ENCODE peak calls at places on chromosomes 16 and 17, in seven cellular contexts. H is stomach, U is body of pancreas, T is tibial nerve, N is ovary, L is esophagus squamous epithelium, A is prostate gland. J is an unnamed sample.

GRCh38 chr17:11538366-11538765 is 59.9 kb upstream of the DNAH9 start:
- DNase-seq in A (no peak), H (no peak), N (no peak), T (no peak), U (peak), L (no peak), J (no peak)

GRCh38 chr16:20203277-20203676 is 124.0 kb downstream of the GP2 start:
- DNase-seq in A (no peak), L (no peak), U (no peak), H (no peak), N (no peak), T (no peak), J (no peak)

GRCh38 chr16:2857451-2858244 is at the start of gene PRSS22:
- DNase-seq in A (peak), L (no peak), N (no peak), H (peak), U (peak), T (no peak), J (no peak)

GRCh38 chr17:16419929-16420271 is 4.5 kb downstream of the TRPV2 start:
- DNase-seq in H (no peak), N (no peak), U (no peak), L (no peak), A (no peak), T (no peak), J (peak)

GRCh38 chr16:12548270-12548983 is 255.3 kb downstream of the CPPED1 start:
- DNase-seq in U (no peak), H (no peak), A (no peak), N (no peak), T (no peak), L (no peak), J (no peak)

GRCh38 chr17:78890111-78890897 is 12.7 kb downstream of the CEP295NL start:
- DNase-seq in L (peak), A (no peak), H (peak), U (no peak), T (peak), N (no peak), J (no peak)

GRCh38 chr17:62852195-62852594 is 44.1 kb upstream of the MARCHF10 start:
- DNase-seq in L (no peak), T (no peak), H (no peak), N (no peak), A (no peak), U (no peak), J (no peak)

GRCh38 chr16:48014349-48015135 is 141.3 kb downstream of the ABCC12 start:
- DNase-seq in U (no peak), A (no peak), N (no peak), H (no peak), L (no peak), T (no peak), J (peak)

GRCh38 chr17:44043326-44043725 is 23.1 kb downstream of the LSM12 start:
- DNase-seq in T (no peak), U (no peak), H (no peak), N (no peak), A (no peak), L (no peak), J (no peak)

GRCh38 chr17:39618956-39619785 is 7.6 kb upstream of the PPP1R1B start:
- DNase-seq in N (no peak), U (no peak), H (no peak), T (no peak), L (no peak), A (no peak), J (no peak)

GRCh38 chr16:28999577-28999976 is 14.7 kb downstream of the LAT start:
- DNase-seq in T (no peak), L (no peak), N (no peak), H (no peak), A (no peak), U (no peak), J (no peak)

GRCh38 chr16:324451-325334 is 27.8 kb downstream of the AXIN1 start:
- DNase-seq in T (no peak), N (no peak), H (no peak), L (no peak), U (no peak), A (no peak), J (no peak)

GRCh38 chr17:41131979-41132378 is 8.0 kb upstream of the KRTAP4-12 start:
- DNase-seq in U (no peak), A (no peak), H (no peak), L (no peak), T (no peak), N (no peak), J (no peak)

GRCh38 chr16:9499921-9500593 is 408.6 kb downstream of the HAPSTR1 start:
- DNase-seq in N (no peak), T (no peak), L (no peak), A (no peak), H (no peak), U (no peak), J (no peak)

GRCh38 chr17:61565213-61565612 is 25.8 kb downstream of the NACA2 start:
- DNase-seq in A (no peak), L (no peak), U (no peak), N (no peak), T (no peak), H (no peak), J (no peak)

GRCh38 chr17:77327181-77327565 is 186.4 kb downstream of the SEC14L1 start:
- DNase-seq in A (no peak), N (no peak), H (peak), U (no peak), L (no peak), T (peak), J (no peak)

GRCh38 chr17:64017381-64017980 is 3.0 kb downstream of the ICAM2 start:
- DNase-seq in T (no peak), A (no peak), H (no peak), L (no peak), N (no peak), U (no peak), J (no peak)

GRCh38 chr17:64019486-64020067 is 856 bp downstream of the ICAM2 start:
- DNase-seq in A (no peak), N (no peak), T (no peak), L (no peak), H (no peak), U (no peak), J (no peak)

GRCh38 chr17:64016974-64017373 is 3.5 kb downstream of the ICAM2 start:
- DNase-seq in U (no peak), T (no peak), N (no peak), L (no peak), H (no peak), A (no peak), J (no peak)

GRCh38 chr17:64022631-64023063 is 2.2 kb upstream of the ICAM2 start:
- DNase-seq in H (no peak), L (no peak), U (peak), T (no peak), A (no peak), N (no peak), J (no peak)

GRCh38 chr17:64020068-64020766 is at the start of gene ICAM2:
- DNase-seq in U (peak), N (no peak), T (no peak), L (peak), A (peak), H (peak), J (no peak)
- TF ChIP-seq POLR2A in U (peak), N (no peak), T (peak), L (peak), A (no peak), H (no peak), J (no peak)

GRCh38 chr17:81391964-81392908 is 3.0 kb upstream of the BAHCC1 start:
- DNase-seq in N (peak), T (no peak), L (no peak), A (no peak), U (peak), H (no peak), J (no peak)
- TF ChIP-seq POLR2A in N (peak), T (no peak), L (peak), A (no peak), U (peak), H (no peak), J (no peak)

DNA sequence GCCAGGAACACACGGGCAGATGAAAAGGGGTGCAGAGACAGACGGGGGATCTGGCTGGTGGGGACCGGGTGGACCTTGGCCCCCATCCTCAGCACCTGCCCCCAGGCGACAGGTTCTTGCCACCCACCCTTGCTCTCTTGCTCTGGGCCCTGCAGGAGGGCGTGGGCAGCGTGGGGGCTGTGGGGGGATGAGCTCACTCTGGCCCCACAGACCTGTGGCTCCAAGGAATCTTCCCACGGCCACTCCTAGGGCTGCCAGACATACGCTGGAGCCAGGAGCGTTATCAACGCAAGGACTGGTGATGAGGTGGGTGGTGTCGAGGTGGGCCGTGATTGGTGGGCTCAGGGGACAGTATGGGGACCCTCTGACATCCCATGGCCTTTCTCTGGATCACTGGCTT is 6.3 kb downstream of the CTRB1 start:
- DNase-seq in U (peak), A (no peak), L (no peak), N (no peak), T (no peak), H (no peak), J (no peak)
- TF ChIP-seq POLR2A in U (peak), A (no peak), L (no peak), N (no peak), T (no peak), H (no peak), J (no peak)

DNA sequence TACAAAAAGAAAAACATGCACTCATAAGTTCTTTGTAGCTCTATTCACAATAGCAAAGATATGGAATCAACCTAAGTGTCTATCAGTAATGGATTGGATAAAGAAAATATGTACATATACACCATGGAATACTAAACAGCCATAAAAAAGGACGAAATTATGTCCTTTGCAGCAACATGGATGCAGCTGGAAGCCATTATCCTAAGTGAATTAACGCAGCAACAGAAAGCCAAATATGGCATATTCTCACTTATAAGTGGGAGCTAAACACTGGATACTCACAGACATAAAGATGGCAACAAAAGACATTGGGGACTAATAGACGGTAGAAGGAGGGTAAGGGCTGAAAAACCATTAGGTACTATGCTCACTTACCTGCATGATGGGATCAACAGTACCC is 5.8 kb downstream of the CMC2 start:
- DNase-seq in T (no peak), N (no peak), A (no peak), H (no peak), U (no peak), L (no peak), J (no peak)
- TF ChIP-seq POLR2A in T (no peak), N (no peak), A (no peak), H (no peak), U (no peak), L (no peak), J (no peak)

DNA sequence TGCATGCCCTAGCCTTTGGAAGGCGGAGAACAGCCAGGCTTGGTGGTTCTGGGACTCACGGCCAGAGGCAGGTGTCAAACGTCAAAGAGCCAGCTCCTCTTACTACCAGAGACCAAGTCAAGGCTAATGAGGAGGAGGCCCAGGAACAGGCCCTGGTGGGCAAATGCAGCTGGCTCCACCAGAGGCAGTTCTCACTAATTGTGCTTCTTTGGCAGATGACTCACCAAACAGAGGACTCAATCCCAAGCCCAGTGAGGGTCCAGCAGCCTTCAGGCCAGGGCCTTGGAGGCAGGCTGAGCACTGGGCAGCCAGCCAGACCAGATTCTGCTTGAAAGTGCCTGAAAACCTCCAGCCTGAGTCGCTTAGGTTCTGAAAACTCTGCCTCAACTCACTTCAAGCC is 336.5 kb upstream of the CDH5 start:
- DNase-seq in T (no peak), U (no peak), H (no peak), A (no peak), L (no peak), N (peak), J (no peak)
- TF ChIP-seq POLR2A in T (no peak), U (no peak), H (no peak), A (no peak), L (no peak), N (no peak), J (no peak)

GRCh38 chr17:65268832-65269231 is 131.7 kb downstream of the RGS9 start:
- DNase-seq in L (no peak), H (no peak), A (no peak), N (no peak), U (no peak), T (no peak), J (no peak)

GRCh38 chr17:65270932-65271700 is 133.9 kb downstream of the RGS9 start:
- DNase-seq in A (no peak), U (no peak), T (no peak), L (no peak), H (no peak), N (no peak), J (no peak)

GRCh38 chr17:65265276-65265675 is 128.1 kb downstream of the RGS9 start:
- DNase-seq in N (no peak), U (no peak), L (no peak), T (no peak), H (no peak), A (no peak), J (no peak)

DNA sequence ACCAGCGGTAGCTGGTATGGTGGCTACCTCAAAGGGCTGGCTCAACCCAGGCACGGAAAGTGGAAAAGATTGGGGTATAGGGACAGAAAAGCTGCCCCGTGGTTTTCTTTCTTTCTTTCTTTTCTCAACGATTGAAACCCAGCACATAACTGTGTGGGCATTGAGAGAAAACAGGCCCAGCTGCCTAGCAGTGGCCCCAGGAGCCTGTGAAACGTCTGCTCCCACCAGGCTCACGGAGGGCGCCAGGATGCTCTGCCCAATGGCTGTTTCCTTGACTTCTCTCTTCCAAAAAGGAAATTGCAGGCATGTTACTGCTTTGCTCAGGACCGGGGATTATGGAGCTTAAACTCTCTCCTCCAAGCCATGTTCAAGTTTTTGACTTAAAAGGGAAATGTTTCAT is 133.3 kb downstream of the RGS9 start:
- DNase-seq in N (no peak), A (no peak), H (no peak), T (no peak), L (no peak), U (no peak), J (no peak)
- TF ChIP-seq POLR2A in N (no peak), A (no peak), H (no peak), T (no peak), L (no peak), U (no peak), J (no peak)

DNA sequence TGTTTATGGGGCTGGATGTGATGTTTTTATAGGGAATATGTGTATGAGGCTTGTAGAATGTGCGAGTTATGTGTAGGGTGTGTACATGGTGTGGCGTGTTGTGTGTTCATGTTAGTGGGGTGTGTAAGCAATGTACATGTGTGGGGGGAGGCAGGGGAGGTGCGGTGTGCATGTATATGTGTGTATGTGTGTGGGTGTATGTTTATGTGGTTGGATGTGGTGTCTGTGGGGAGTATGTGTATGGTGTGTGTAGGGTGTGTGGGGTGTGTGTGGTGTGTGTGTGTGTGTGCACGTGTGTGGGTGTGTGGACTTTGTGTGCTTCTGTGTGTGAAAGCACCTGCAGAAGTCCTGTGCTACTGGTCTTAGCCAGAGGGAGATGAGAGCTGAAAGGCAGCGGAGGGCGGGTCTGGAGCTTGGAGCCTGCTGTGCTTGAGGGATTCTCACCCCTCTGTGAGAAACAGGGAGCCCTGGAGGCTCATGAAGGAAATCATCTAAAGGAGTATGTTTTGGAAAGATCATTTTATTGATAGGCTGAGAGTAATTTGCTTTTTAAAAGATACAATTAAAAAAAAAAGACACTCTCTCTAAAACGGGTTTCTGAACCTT is 222.7 kb downstream of the HS3ST4 start:
- DNase-seq in U (no peak), A (no peak), T (no peak), L (no peak), N (no peak), H (no peak), J (no peak)
- TF ChIP-seq POLR2A in U (no peak), A (no peak), T (no peak), L (no peak), N (no peak), H (no peak), J (no peak)

GRCh38 chr17:19002191-19002590 is 2.4 kb downstream of the FAM83G start:
- DNase-seq in U (no peak), T (no peak), A (no peak), L (no peak), H (no peak), N (no peak), J (no peak)

GRCh38 chr17:18999911-19000310 is 4.7 kb downstream of the FAM83G start:
- DNase-seq in H (no peak), L (no peak), N (no peak), A (no peak), U (no peak), T (no peak), J (no peak)

GRCh38 chr17:19002805-19003542 is 1.6 kb downstream of the FAM83G start:
- DNase-seq in U (no peak), A (no peak), H (no peak), N (no peak), T (no peak), L (no peak), J (peak)

GRCh38 chr17:18999394-18999793 is 5.2 kb downstream of the FAM83G start:
- DNase-seq in U (no peak), H (no peak), L (no peak), T (no peak), A (no peak), N (no peak), J (no peak)

DNA sequence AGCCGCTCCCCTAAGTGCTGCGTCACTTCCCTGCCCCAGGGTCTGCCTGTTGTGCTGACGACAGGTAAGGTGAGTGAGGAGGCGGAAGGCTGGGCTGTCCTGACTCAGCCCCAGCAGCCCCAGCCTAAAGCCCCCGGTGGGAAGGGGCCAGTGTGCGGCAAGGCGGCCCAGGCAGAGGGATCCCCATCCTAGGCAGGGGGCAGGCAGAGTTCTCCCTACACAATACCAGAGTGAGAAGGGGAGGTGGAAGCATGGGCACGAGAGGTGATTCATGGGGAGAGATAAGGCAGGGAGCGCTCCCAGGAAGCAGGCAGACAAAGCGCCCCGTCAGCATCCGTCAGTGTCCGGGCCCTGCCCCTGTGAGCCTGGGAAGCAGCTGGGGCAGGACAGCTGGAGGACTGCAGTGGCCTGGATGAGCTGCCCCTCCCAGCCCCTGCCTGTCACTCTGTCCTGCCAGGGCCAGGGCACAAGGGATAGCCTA is 4.0 kb downstream of the FAM83G start:
- DNase-seq in L (no peak), H (peak), N (peak), A (no peak), U (peak), T (no peak), J (peak)
- TF ChIP-seq POLR2A in L (peak), H (no peak), N (no peak), A (no peak), U (no peak), T (no peak), J (no peak)

DNA sequence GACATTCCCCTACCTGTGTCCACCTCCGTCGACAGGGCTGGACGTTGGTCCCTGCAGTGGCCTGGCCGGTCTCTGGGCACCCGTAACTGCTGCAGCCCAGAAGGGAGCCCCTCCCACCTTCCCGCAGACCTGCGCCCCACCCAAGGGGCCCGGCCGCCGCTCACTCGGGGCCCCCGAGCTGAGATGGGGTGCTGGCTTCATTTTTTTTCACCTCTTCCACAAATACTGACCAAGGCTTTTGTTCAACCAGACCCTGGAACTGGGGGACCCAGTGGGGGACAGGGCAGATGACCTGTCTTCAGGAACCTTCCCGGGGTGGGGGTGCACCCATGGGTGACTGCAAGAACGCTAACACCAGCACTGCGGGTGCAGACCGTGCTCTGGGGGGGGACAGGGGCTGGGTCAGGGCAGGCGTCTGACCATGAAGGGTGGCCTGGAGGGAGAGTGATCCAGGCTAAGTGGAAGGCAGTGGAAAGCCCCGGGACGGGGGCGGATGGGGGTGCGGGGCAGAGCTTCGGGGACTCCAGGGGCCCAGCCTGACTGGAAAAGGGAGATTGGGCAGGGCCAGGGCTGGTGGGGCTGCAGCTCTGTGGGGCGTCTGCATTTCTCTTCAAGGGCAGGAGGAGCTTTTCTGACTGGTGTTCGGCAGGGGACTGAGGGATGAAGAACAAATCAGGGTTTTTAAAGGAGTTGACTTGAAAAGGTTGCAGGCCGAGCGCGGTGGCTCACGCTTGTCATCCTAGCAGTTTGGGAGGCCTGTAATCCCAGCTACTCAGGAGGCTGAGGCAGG is 42.3 kb downstream of the SLC7A5 start:
- DNase-seq in U (no peak), L (no peak), A (no peak), N (no peak), H (no peak), T (no peak), J (no peak)
- TF ChIP-seq POLR2A in U (no peak), L (no peak), A (no peak), N (no peak), H (no peak), T (no peak), J (no peak)